ENCODE peak calls at places on chromosome 12, in six cellular contexts. O, I, P, A, L and C are unnamed samples.

GRCh38 chr12:107317751-107318553 is 224.6 kb upstream of the CRY1 start:
- DNase-seq in O (peak), P (peak), I (peak), A (peak), L (peak), C (peak)

GRCh38 chr12:120346681-120347080 is 19.1 kb upstream of the PLA2G1B start:
- DNase-seq in A (no peak), O (no peak), I (no peak), L (no peak), P (no peak), C (no peak)

GRCh38 chr12:124347805-124348658 is 53.1 kb downstream of the RFLNA start:
- DNase-seq in I (no peak), O (no peak), P (peak), L (no peak), A (no peak), C (no peak)

GRCh38 chr12:67630373-67631088 is 18.0 kb upstream of the DYRK2 start:
- DNase-seq in A (peak), O (peak), L (peak), I (no peak), P (peak), C (no peak)

GRCh38 chr12:32895688-32896437 is 714 bp downstream of the PKP2 start:
- DNase-seq in I (peak), O (peak), L (peak), A (no peak), P (no peak), C (no peak)

GRCh38 chr12:45051490-45052105 is 699 bp upstream of the DBX2 start:
- DNase-seq in A (no peak), P (no peak), I (peak), L (no peak), O (no peak), C (no peak)

GRCh38 chr12:116687888-116688287 is 50.0 kb downstream of the SPRING1 start:
- DNase-seq in I (peak), P (peak), O (peak), A (peak), L (peak), C (peak)

GRCh38 chr12:83097656-83098055 is 410.9 kb downstream of the TMTC2 start:
- DNase-seq in L (no peak), O (no peak), A (no peak), I (no peak), P (no peak), C (no peak)

GRCh38 chr12:47989666-47990065 is 14.6 kb downstream of the COL2A1 start:
- DNase-seq in O (no peak), I (no peak), A (no peak), L (no peak), P (no peak), C (no peak)

GRCh38 chr12:23221066-23221465 is 596.1 kb downstream of the ETNK1 start:
- DNase-seq in O (peak), P (no peak), A (no peak), L (no peak), I (no peak), C (peak)

GRCh38 chr12:91785655-91786489 is 359.8 kb downstream of the BTG1 start:
- DNase-seq in I (no peak), O (no peak), A (no peak), P (no peak), L (no peak), C (no peak)

GRCh38 chr12:94263905-94264655 is 115.7 kb downstream of the PLXNC1 start:
- DNase-seq in L (no peak), P (no peak), O (no peak), A (no peak), I (no peak), C (no peak)

GRCh38 chr12:81888341-81888740 is 129.2 kb upstream of the PPFIA2 start:
- DNase-seq in O (no peak), A (no peak), L (no peak), P (no peak), I (no peak), C (no peak)

GRCh38 chr12:43285248-43285647 is 266.8 kb downstream of the ADAMTS20 start:
- DNase-seq in P (no peak), L (no peak), O (no peak), I (no peak), A (no peak), C (no peak)

GRCh38 chr12:52210186-52210924 is 18.5 kb upstream of the KRT80 start:
- DNase-seq in O (no peak), A (no peak), L (no peak), P (no peak), I (no peak), C (no peak)

GRCh38 chr12:98998697-98999299 is 353.7 kb downstream of the APAF1 start:
- DNase-seq in P (no peak), A (no peak), I (peak), O (peak), L (no peak), C (peak)

GRCh38 chr12:24596768-24597388 is 352.0 kb downstream of the BCAT1 start:
- DNase-seq in I (peak), A (no peak), L (no peak), O (peak), P (no peak), C (peak)

GRCh38 chr12:105253882-105254513 is 18.0 kb upstream of the APPL2 start:
- DNase-seq in I (no peak), P (no peak), A (peak), O (no peak), L (no peak), C (no peak)

GRCh38 chr12:46217686-46218508 is 50.9 kb downstream of the SLC38A1 start:
- DNase-seq in A (peak), P (no peak), I (no peak), O (no peak), L (no peak), C (no peak)

GRCh38 chr12:121530600-121531355 is 50.0 kb downstream of the KDM2B start:
- DNase-seq in L (peak), A (peak), O (no peak), P (peak), I (no peak), C (peak)

GRCh38 chr12:81596558-81596957 is 162.6 kb downstream of the PPFIA2 start:
- DNase-seq in L (no peak), A (no peak), P (no peak), I (peak), O (no peak), C (no peak)

GRCh38 chr12:105467710-105468366 is 137.3 kb downstream of the C12orf75 start:
- DNase-seq in O (no peak), L (no peak), P (no peak), A (no peak), I (no peak), C (no peak)

GRCh38 chr12:46401703-46402102 is 29.1 kb upstream of the SLC38A2 start:
- DNase-seq in A (peak), L (peak), I (no peak), O (no peak), P (no peak), C (peak)

GRCh38 chr12:110349521-110350151 is 53.9 kb downstream of the ANAPC7 start:
- DNase-seq in A (no peak), O (no peak), I (no peak), P (no peak), L (no peak), C (no peak)

GRCh38 chr12:80157640-80158039 is 58.3 kb downstream of the OTOGL start:
- DNase-seq in P (no peak), A (no peak), O (no peak), I (no peak), L (no peak), C (no peak)

GRCh38 chr12:97148941-97149559 is 242.0 kb downstream of the NEDD1 start:
- DNase-seq in I (peak), L (peak), P (peak), A (peak), O (peak), C (peak)

GRCh38 chr12:91529829-91530228 is 347.2 kb upstream of the DCN start:
- DNase-seq in P (no peak), I (no peak), O (peak), A (no peak), L (no peak), C (no peak)

GRCh38 chr12:3295648-3296408 is 195.2 kb upstream of the PRMT8 start:
- DNase-seq in A (peak), P (no peak), O (no peak), I (no peak), L (peak), C (no peak)

GRCh38 chr12:113802000-113802749 is 163.9 kb downstream of the RBM19 start:
- DNase-seq in P (no peak), O (no peak), L (no peak), I (no peak), A (no peak), C (no peak)

GRCh38 chr12:55696141-55696540 is 11.6 kb downstream of the ITGA7 start:
- DNase-seq in A (peak), P (no peak), I (no peak), L (no peak), O (no peak), C (no peak)